ENCODE peak calls at places on chromosomes 2 and 18, in four cellular contexts. X is IMR-90, F is neuronal stem cell, P is mesenchymal stem cell. N is an unnamed sample. For H3K36me3, the result is how much of the 10 kb centered on the place peaks cover.

GRCh38 chr2:9703701-9704221 is 73.0 kb upstream of the YWHAQ start:
- DNase-seq in X (peak), F (no peak), P (peak), N (peak)

GRCh38 chr18:5543854-5544389 is at the start of gene EPB41L3:
- DNase-seq in X (peak), F (no peak), P (no peak), N (peak)

GRCh38 chr18:22194151-22194598 is 24.8 kb downstream of the GATA6 start:
- DNase-seq in X (no peak), F (no peak), P (no peak), N (peak)

GRCh38 chr18:59881728-59882685 is 17.8 kb upstream of the PMAIP1 start:
- DNase-seq in X (peak), F (no peak), P (peak), N (peak)

GRCh38 chr18:48819276-48819675 is 131.5 kb downstream of the SMAD7 start:
- DNase-seq in X (no peak), F (no peak), P (no peak), N (no peak)

GRCh38 chr2:168316073-168316440 is 68.7 kb upstream of the STK39 start:
- DNase-seq in X (peak), F (no peak), P (peak), N (no peak)

GRCh38 chr2:47344890-47345583 is 57.9 kb upstream of the MSH2 start:
- DNase-seq in X (peak), F (peak), P (peak), N (peak)

GRCh38 chr2:231545105-231545902 is 15.1 kb upstream of the NMUR1 start:
- DNase-seq in X (peak), F (no peak), P (peak), N (no peak)

GRCh38 chr2:161161074-161161577 is 898 bp downstream of the TANK start:
- DNase-seq in X (no peak), F (no peak), P (no peak), N (no peak)

GRCh38 chr2:234355798-234356365 is 141.0 kb downstream of the ARL4C start:
- DNase-seq in X (no peak), F (no peak), P (no peak), N (no peak)

GRCh38 chr2:233171344-233171743 is 80.1 kb upstream of the ATG16L1 start:
- DNase-seq in X (no peak), F (no peak), P (no peak), N (no peak)
- H3K36me3 ChIP-seq in X (under half), F (under half), P (under half), N (under half)

DNA sequence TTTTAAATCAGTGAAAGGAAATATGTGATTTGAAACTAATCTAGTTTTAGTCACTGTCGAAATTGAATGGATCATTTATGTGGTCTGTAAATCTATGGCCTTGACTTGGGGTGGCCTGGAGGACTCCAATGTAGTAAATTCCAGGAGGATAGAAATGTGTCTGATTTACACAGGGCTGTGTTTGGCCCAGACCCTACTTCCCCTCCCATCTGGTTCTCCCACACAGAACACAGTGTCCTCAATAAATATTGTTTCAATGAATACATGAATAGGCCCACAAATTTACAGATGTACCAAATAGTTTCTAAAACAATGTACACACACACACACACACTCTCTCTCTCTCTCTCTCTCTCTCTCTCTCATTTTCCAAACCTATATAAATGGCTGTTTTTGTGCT is 2.0 kb downstream of the CCDC68 start:
- DNase-seq in X (no peak), F (no peak), P (peak), N (no peak)
- H3K27ac ChIP-seq in X (peak), F (no peak), P (no peak), N (no peak)

GRCh38 chr2:143482316-143482715 is 353.1 kb downstream of the ARHGAP15 start:
- DNase-seq in X (peak), F (no peak), P (peak), N (no peak)

GRCh38 chr2:143481728-143482127 is 352.5 kb downstream of the ARHGAP15 start:
- DNase-seq in X (no peak), F (peak), P (no peak), N (peak)

GRCh38 chr2:143481231-143481613 is 352.0 kb downstream of the ARHGAP15 start:
- DNase-seq in X (no peak), F (no peak), P (no peak), N (no peak)

GRCh38 chr2:143480586-143481230 is 351.5 kb downstream of the ARHGAP15 start:
- DNase-seq in X (no peak), F (no peak), P (no peak), N (no peak)

GRCh38 chr2:143482761-143483160 is 353.5 kb downstream of the ARHGAP15 start:
- DNase-seq in X (no peak), F (no peak), P (peak), N (no peak)
- H3K23ac ChIP-seq in X (no peak), F (no peak), P (no peak), N (no peak)

DNA sequence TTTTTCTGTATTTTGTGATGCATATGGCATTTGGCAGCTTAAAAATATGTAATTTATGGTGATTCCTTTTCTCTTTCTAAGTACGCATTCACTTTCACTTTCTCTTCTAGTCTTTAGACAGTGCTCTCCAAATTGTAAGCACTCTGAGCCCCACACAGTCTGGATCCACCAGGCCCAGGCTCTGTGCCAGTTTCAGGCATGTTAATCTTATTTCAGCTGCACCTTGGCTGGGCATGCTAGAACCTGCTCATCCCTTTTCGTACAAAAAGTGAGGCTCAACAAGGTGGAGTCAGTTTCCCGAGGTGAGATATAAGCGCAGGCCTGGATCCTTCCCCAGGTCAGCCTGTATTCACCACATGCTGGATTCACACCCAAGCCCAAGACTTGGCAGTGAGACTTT is 203.9 kb downstream of the MTX2 start:
- DNase-seq in X (peak), F (no peak), P (peak), N (no peak)
- H3K36me3 ChIP-seq in X (under half), F (under half), P (under half), N (under half)